ENCODE peak calls at places on chromosomes 2 and 18, in eight cellular contexts. K is NCI-H146; V is EL; S is NCI-H2081 treated with DMSO at 0.1 percent for 48 hours; Q is left cardiac atrium; L is A549; A is neuronal stem cell; Z is stimulated activated CD4-positive, alpha-beta T cell treated with anti-CD3 and anti-CD28 coated beads, TNF-alpha, amount 100 ng/mL, for 24 hours. J is an unnamed sample.

GRCh38 chr2:31429759-31430438 is 15.4 kb upstream of the XDH start:
- DNase-seq in K (no peak), V (no peak), Z (peak; percentile 5), L (peak; percentile 41), S (no peak), Q (no peak), A (no peak), J (no peak)

GRCh38 chr2:40554665-40555294 is 102.9 kb upstream of the SLC8A1 start:
- DNase-seq in A (peak; percentile 54), K (peak; percentile 76), Q (peak; percentile 65), Z (peak; percentile 7), S (peak; percentile 26), V (peak; percentile 61), L (peak; percentile 67), J (no peak)

GRCh38 chr2:19571773-19572172 is 213.3 kb upstream of the OSR1 start:
- DNase-seq in L (no peak), Q (no peak), Z (no peak), A (no peak), V (no peak), K (no peak), S (no peak), J (no peak)

GRCh38 chr18:12904012-12904516 is 20.0 kb upstream of the PTPN2 start:
- DNase-seq in Z (no peak), S (no peak), L (no peak), V (no peak), Q (peak; percentile 48), A (no peak), K (no peak), J (no peak)

GRCh38 chr2:25115902-25116301 is 52.5 kb downstream of the POMC start:
- DNase-seq in S (no peak), V (peak; percentile 28), A (no peak), L (no peak), Z (no peak), Q (no peak), K (no peak), J (no peak)

GRCh38 chr2:18455256-18455862 is 105.1 kb downstream of the RDH14 start:
- DNase-seq in Z (no peak), Q (no peak), L (peak; percentile 5), K (no peak), V (peak; percentile 69), A (no peak), S (no peak), J (no peak)

GRCh38 chr2:71531522-71532047 is 78.2 kb downstream of the DYSF start:
- DNase-seq in Q (no peak), Z (no peak), S (no peak), L (peak; percentile 55), V (peak; percentile 77), A (no peak), K (no peak), J (no peak)

GRCh38 chr2:99602475-99602874 is 112.7 kb upstream of the REV1 start:
- DNase-seq in K (no peak), Z (no peak), V (peak; percentile 88), L (no peak), A (no peak), S (no peak), Q (no peak), J (no peak)

GRCh38 chr2:226198956-226199355 is 600.7 kb downstream of the IRS1 start:
- DNase-seq in S (no peak), K (no peak), Z (no peak), L (no peak), A (no peak), Q (no peak), V (peak; percentile 25), J (no peak)

GRCh38 chr2:15302154-15302553 is 259.0 kb downstream of the NBAS start:
- DNase-seq in K (no peak), V (peak; percentile 6), Q (no peak), Z (no peak), L (no peak), S (no peak), A (no peak), J (no peak)

GRCh38 chr18:13371689-13372404 is 153.3 kb downstream of the LDLRAD4 start:
- DNase-seq in S (no peak), Q (no peak), L (no peak), V (no peak), Z (no peak), K (no peak), A (no peak), J (no peak)

GRCh38 chr2:114807666-114808065 is 365.2 kb downstream of the DPP10 start:
- DNase-seq in L (no peak), K (no peak), S (no peak), A (no peak), V (no peak), Z (no peak), Q (no peak), J (no peak)

GRCh38 chr2:211611621-211612020 is 927.0 kb downstream of the ERBB4 start:
- DNase-seq in Q (no peak), L (no peak), A (no peak), K (no peak), S (no peak), V (no peak), Z (no peak), J (no peak)

GRCh38 chr2:30252723-30253688 is 21.7 kb downstream of the LBH start:
- DNase-seq in A (no peak), K (no peak), Z (peak; percentile 66), S (no peak), V (peak; percentile 64), Q (peak; percentile 77), L (peak; percentile 87), J (no peak)

GRCh38 chr2:33214436-33214835 is 262.0 kb upstream of the RASGRP3 start:
- DNase-seq in V (no peak), L (peak; percentile 51), S (no peak), Q (peak; percentile 23), A (no peak), Z (no peak), K (no peak), J (no peak)

GRCh38 chr2:107932483-107932882 is 53.8 kb upstream of the SLC5A7 start:
- DNase-seq in S (no peak), A (no peak), L (no peak), Q (no peak), K (no peak), Z (no peak), V (peak; percentile 32), J (no peak)

GRCh38 chr2:109473006-109473380 is 140.8 kb downstream of the SEPTIN10 start:
- DNase-seq in L (no peak), S (no peak), Q (no peak), K (no peak), V (no peak), A (no peak), Z (no peak), J (no peak)

GRCh38 chr2:40273623-40274236 is 178.2 kb downstream of the SLC8A1 start:
- DNase-seq in L (no peak), A (no peak), S (no peak), Q (no peak), K (no peak), Z (no peak), V (no peak), J (no peak)

GRCh38 chr2:128317186-128317897 is 1.3 kb downstream of the HS6ST1 start:
- DNase-seq in L (no peak), K (peak; percentile 79), S (no peak), Z (no peak), V (no peak), Q (peak; percentile 37), A (no peak), J (peak; percentile 72)

GRCh38 chr2:100350661-100351185 is 28.4 kb upstream of the LONRF2 start:
- DNase-seq in L (no peak), A (no peak), S (no peak), Z (no peak), V (no peak), Q (peak; percentile 24), K (peak; percentile 53), J (no peak)

GRCh38 chr2:134682726-134683125 is 36.1 kb downstream of the TMEM163 start:
- DNase-seq in Z (no peak), A (no peak), V (no peak), Q (no peak), S (no peak), K (no peak), L (no peak), J (no peak)

GRCh38 chr18:46627136-46627535 is 29.9 kb downstream of the LOXHD1 start:
- DNase-seq in A (no peak), L (no peak), S (no peak), Q (no peak), K (peak; percentile 94), Z (no peak), V (no peak), J (peak; percentile 18)

GRCh38 chr2:54396107-54396506 is 60.0 kb upstream of the SPTBN1 start:
- DNase-seq in K (no peak), Z (no peak), V (peak; percentile 75), S (no peak), L (no peak), Q (no peak), A (no peak), J (no peak)

GRCh38 chr2:21194828-21195227 is 71.1 kb downstream of the TDRD15 start:
- DNase-seq in Q (no peak), L (no peak), S (no peak), V (no peak), A (peak; percentile 6), Z (no peak), K (no peak), J (no peak)

GRCh38 chr2:129936334-129936934 is 43.0 kb upstream of the RAB6C start:
- DNase-seq in K (peak; percentile 50), V (no peak), Q (no peak), S (no peak), A (no peak), Z (no peak), L (no peak), J (no peak)